ENCODE peak calls at places on chromosomes 2 and 18, in four cellular contexts. N is H1, Z is A549, U is HepG2. E is an unnamed sample.

GRCh38 chr2:30454571-30454970 is 7.5 kb downstream of the LCLAT1 start:
- DNase-seq in N (no peak), Z (no peak), U (no peak), E (no peak)

GRCh38 chr18:44973282-44973681 is 292.6 kb downstream of the SETBP1 start:
- DNase-seq in N (no peak), Z (no peak), U (no peak), E (no peak)

GRCh38 chr2:23661276-23662050 is 265.5 kb downstream of the ATAD2B start:
- DNase-seq in N (no peak), Z (no peak), U (no peak), E (no peak)

GRCh38 chr2:184890311-184890710 is 292.0 kb downstream of the ZNF804A start:
- DNase-seq in N (no peak), Z (no peak), U (no peak), E (no peak)

GRCh38 chr18:49016648-49017539 is 66.1 kb upstream of the SMAD7 start:
- DNase-seq in N (peak), Z (peak), U (peak), E (peak)

GRCh38 chr2:102155703-102156515 is 13.4 kb downstream of the IL1R1 start:
- DNase-seq in N (no peak), Z (no peak), U (peak), E (no peak)

GRCh38 chr2:174493549-174494331 is 6.9 kb upstream of the GPR155 start:
- DNase-seq in N (no peak), Z (no peak), U (no peak), E (no peak)

GRCh38 chr2:37436324-37436723 is 91.9 kb downstream of the QPCT start:
- DNase-seq in N (no peak), Z (no peak), U (no peak), E (no peak)

GRCh38 chr2:208595386-208596275 is 189.0 kb downstream of the PTH2R start:
- DNase-seq in N (no peak), Z (peak), U (no peak), E (peak)

GRCh38 chr2:197591706-197592072 is 75.8 kb downstream of the MOB4 start:
- DNase-seq in N (no peak), Z (no peak), U (no peak), E (no peak)

GRCh38 chr2:238476258-238476657 is 49.5 kb downstream of the ASB1 start:
- DNase-seq in N (no peak), Z (no peak), U (no peak), E (no peak)

GRCh38 chr2:58677763-58678162 is 436.6 kb upstream of the FANCL start:
- DNase-seq in N (no peak), Z (no peak), U (no peak), E (no peak)

GRCh38 chr2:79638410-79638809 is 125.6 kb downstream of the CTNNA2 start:
- DNase-seq in N (no peak), Z (no peak), U (no peak), E (no peak)

GRCh38 chr2:176174382-176174834 is 14.1 kb upstream of the HOXD1 start:
- DNase-seq in N (no peak), Z (no peak), U (no peak), E (no peak)
- TF ChIP-seq RNF2 in N (no peak), Z (no peak), U (no peak), E (no peak)

GRCh38 chr2:85369500-85369899 is 14.9 kb downstream of the ELMOD3 start:
- DNase-seq in N (no peak), Z (no peak), U (no peak), E (no peak)
- TF ChIP-seq RNF2 in N (no peak), Z (no peak), U (no peak), E (no peak)

DNA sequence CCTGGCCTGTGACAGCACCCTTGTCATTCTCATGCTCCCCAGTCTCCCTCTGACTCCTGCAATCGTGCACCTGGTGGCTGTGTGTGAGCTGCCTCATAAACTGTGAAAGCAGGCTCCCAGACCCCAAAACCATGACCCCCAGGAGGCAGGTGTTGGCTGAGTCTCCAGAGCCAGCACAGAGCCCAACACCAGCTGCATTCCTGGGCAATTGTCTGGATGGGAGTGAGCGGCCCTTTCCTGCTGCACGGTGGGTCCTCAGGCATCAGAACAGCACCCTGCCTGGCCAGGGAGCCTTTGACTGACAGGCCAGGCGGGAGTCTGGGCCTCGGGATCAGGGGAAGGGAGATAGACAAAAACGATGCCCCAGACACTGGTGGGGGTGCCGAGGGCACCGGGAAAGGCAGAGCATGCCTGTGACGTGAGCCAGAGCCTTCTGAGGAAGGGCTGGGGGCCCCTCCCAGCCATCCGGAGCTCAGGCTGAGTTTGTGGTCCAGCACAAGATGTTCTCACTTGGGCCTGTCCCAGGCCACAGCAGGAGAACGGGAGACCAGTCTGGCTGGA is 135.1 kb upstream of the GPC1 start:
- DNase-seq in N (no peak), Z (no peak), U (no peak), E (peak)
- TF ChIP-seq RNF2 in N (no peak), Z (no peak), U (no peak), E (no peak)

GRCh38 chr2:169041594-169041993 is 10.5 kb upstream of the ABCB11 start:
- DNase-seq in N (no peak), Z (no peak), U (no peak), E (no peak)
- TF ChIP-seq RNF2 in N (no peak), Z (no peak), U (no peak), E (no peak)

GRCh38 chr2:54724560-54725342 is 1.3 kb downstream of the EML6 start:
- DNase-seq in N (no peak), Z (peak), U (no peak), E (peak)
- TF ChIP-seq RNF2 in N (peak), Z (no peak), U (no peak), E (no peak)

DNA sequence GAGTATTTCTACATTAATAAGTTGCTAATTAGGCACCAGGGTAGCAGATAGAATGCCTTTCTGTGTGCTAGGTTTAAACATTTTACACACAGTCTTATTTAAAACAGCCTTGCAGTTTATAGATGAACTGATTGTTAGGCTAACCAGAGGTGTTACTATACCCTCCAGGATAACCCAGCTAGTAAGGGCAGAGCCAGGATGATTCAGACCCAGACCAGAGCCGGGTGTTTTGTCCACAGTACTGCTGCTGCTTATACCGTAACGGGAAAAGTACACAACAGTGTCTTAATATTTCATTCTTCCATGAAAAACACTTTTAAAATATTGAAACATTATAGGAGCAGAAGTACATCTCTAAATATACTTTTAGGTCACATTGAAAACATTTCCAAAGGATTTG is 82.7 kb downstream of the MALT1 start:
- DNase-seq in N (no peak), Z (no peak), U (no peak), E (no peak)
- TF ChIP-seq RNF2 in N (no peak), Z (no peak), U (no peak), E (no peak)

DNA sequence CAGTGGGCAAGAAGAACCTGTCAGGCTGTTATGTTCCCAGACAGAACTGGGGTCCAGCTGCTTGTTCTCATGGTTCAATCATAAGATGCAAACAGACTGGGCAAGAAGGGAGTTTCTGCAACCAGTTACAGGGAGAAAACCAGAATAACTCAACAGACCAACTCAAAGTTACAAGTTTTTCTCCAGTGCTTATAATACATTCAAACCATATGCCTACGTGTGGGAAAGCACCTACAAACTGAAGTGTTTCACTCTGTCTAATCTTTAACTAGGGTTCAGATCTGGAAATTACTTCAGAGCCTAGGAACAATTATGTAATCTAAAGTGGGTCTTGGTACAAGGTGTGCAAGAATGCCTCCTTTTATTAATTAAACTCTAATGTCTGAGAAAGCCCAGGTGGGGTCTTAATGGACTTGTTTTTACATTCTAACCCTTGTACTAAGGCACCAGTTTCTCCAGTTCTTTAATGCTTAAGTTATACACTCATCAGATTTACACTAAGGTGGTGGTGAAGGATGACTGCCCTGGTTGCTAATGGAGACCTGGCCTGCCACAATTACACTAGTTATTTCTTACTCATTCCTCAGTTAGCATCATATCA is 951.9 kb downstream of the TSN start:
- DNase-seq in N (no peak), Z (no peak), U (no peak), E (no peak)
- TF ChIP-seq RNF2 in N (no peak), Z (no peak), U (no peak), E (no peak)

DNA sequence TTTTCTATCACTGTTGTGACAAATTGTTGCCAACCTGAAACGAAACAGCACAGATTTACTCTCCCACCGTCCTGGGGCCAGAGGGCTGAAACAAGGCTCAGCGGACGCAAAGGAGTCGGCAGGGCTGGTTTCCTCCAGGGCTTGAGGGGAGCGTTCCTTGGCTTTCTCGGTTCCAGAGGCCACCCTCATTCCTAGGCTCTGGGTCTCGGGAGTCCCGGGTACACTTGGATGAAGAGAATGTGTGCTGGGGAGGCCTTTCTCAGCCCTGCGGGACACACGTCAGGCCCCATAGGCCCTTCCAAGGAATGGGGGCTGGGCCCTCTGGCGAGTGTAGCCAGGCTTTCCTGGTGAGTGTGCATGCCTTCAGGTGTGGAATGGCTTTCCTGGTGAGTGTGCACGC is 287.3 kb upstream of the HS6ST1 start:
- DNase-seq in N (no peak), Z (no peak), U (no peak), E (no peak)
- TF ChIP-seq RNF2 in N (no peak), Z (no peak), U (no peak), E (no peak)

GRCh38 chr2:10006248-10007147 is 36.9 kb upstream of the KLF11 start:
- DNase-seq in N (no peak), Z (peak), U (no peak), E (no peak)

GRCh38 chr2:10007921-10008808 is 35.2 kb upstream of the KLF11 start:
- DNase-seq in N (no peak), Z (no peak), U (peak), E (no peak)

GRCh38 chr2:10008809-10009176 is 34.6 kb upstream of the KLF11 start:
- DNase-seq in N (no peak), Z (no peak), U (no peak), E (peak)

GRCh38 chr2:10009271-10009810 is 34.0 kb upstream of the KLF11 start:
- DNase-seq in N (no peak), Z (no peak), U (no peak), E (no peak)

DNA sequence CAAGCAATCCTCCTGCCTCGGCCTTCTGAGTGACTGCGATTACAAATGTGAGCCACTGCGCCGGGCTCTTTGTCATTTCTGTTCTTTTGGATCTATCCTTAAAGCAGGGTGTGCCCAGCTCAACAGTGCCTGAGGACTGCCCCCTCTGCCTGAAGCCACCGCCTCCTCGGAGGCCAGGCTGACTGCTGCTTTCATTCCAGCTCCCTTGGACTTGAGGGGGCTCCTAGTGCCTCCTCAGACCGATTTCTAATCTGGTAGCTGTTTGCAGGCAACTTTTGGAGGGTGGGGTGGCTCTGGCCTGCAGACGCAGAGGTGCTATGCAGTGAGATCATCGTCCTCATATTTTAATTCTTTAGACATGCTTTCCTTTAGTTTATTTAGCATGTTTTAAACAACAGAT is 35.9 kb upstream of the KLF11 start:
- DNase-seq in N (no peak), Z (no peak), U (no peak), E (no peak)
- TF ChIP-seq RNF2 in N (no peak), Z (no peak), U (no peak), E (no peak)